ENCODE peak calls at places on chromosomes 16 and 17, in five cellular contexts. One of them, this sample, is unnamed.

GRCh38 chr17:67272312-67273050 is 27.5 kb upstream of the HELZ start:
- DNase-seq in esophagus muscularis mucosa: no peak
- DNase-seq in neural progenitor cell: peak
- DNase-seq in uterus: no peak
- DNase-seq in RWPE2: no peak
- DNase-seq in this sample: no peak

GRCh38 chr16:4501071-4501478 is 24.9 kb downstream of the HMOX2 start:
- DNase-seq in esophagus muscularis mucosa: no peak
- DNase-seq in neural progenitor cell: peak
- DNase-seq in uterus: no peak
- DNase-seq in RWPE2: no peak
- DNase-seq in this sample: no peak

GRCh38 chr17:58969612-58970011 is 137.1 kb downstream of the TRIM37 start:
- DNase-seq in esophagus muscularis mucosa: no peak
- DNase-seq in neural progenitor cell: no peak
- DNase-seq in uterus: no peak
- DNase-seq in RWPE2: no peak
- DNase-seq in this sample: no peak

GRCh38 chr17:59914274-59914854 is 21.4 kb downstream of the RPS6KB1 start:
- DNase-seq in esophagus muscularis mucosa: no peak
- DNase-seq in neural progenitor cell: peak
- DNase-seq in uterus: no peak
- DNase-seq in RWPE2: no peak
- DNase-seq in this sample: no peak

GRCh38 chr17:35790826-35791225 is 4.6 kb downstream of the MMP28 start:
- DNase-seq in esophagus muscularis mucosa: no peak
- DNase-seq in neural progenitor cell: no peak
- DNase-seq in uterus: no peak
- DNase-seq in RWPE2: no peak
- DNase-seq in this sample: no peak

GRCh38 chr16:67444259-67445125 is 13.6 kb downstream of the HSD11B2 start:
- DNase-seq in esophagus muscularis mucosa: no peak
- DNase-seq in neural progenitor cell: no peak
- DNase-seq in uterus: no peak
- DNase-seq in RWPE2: no peak
- DNase-seq in this sample: no peak

GRCh38 chr17:40873801-40874200 is 6.8 kb upstream of the KRT12 start:
- DNase-seq in esophagus muscularis mucosa: no peak
- DNase-seq in neural progenitor cell: no peak
- DNase-seq in uterus: no peak
- DNase-seq in RWPE2: no peak
- DNase-seq in this sample: no peak

GRCh38 chr16:88569614-88569984 is 604 bp upstream of the ZC3H18 start:
- DNase-seq in esophagus muscularis mucosa: no peak
- DNase-seq in neural progenitor cell: peak
- DNase-seq in uterus: no peak
- DNase-seq in RWPE2: no peak
- DNase-seq in this sample: no peak

GRCh38 chr17:45123930-45124796 is 8.2 kb downstream of the PLCD3 start:
- DNase-seq in esophagus muscularis mucosa: no peak
- DNase-seq in neural progenitor cell: no peak
- DNase-seq in uterus: peak
- DNase-seq in RWPE2: peak
- DNase-seq in this sample: no peak

GRCh38 chr16:68496689-68497088 is 42.4 kb upstream of the ZFP90 start:
- DNase-seq in esophagus muscularis mucosa: no peak
- DNase-seq in neural progenitor cell: no peak
- DNase-seq in uterus: no peak
- DNase-seq in RWPE2: no peak
- DNase-seq in this sample: no peak

GRCh38 chr16:3141781-3142311 is 7.0 kb downstream of the ZNF213 start:
- DNase-seq in esophagus muscularis mucosa: no peak
- DNase-seq in neural progenitor cell: no peak
- DNase-seq in uterus: no peak
- DNase-seq in RWPE2: no peak
- DNase-seq in this sample: no peak
- H3K4me3 ChIP-seq in esophagus muscularis mucosa: no peak
- H3K4me3 ChIP-seq in neural progenitor cell: no peak
- H3K4me3 ChIP-seq in uterus: no peak
- H3K4me3 ChIP-seq in RWPE2: no peak
- H3K4me3 ChIP-seq in this sample: no peak

DNA sequence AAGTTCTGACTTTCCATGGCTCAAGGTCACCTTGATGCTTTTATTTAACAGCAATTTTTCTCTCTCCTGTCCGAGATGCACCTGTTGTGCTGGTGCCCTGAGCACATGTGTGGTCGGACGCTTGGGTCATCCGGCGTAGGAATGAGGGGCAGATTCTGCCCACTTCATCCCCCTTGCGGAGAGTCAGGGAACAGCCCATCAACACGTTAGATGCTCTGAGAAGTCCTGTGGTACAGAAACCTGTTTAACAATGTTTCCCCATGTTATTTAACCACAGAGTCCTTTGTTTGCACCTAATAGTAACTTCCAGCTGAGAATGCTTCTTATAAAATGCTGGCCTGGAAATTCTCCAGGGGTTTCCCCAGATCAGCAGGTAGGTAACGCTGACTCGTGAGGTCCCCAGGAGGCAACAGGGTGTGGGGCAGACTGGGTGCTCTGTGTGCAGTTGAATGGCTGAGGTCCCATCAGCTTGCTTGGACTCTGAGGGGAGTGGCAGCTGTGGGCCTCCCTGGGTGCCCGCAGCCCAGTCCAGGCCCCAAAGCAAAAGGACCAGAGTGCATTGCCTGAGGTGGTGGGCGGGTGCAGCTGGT is 17.8 kb downstream of the DOC2B start:
- DNase-seq in esophagus muscularis mucosa: no peak
- DNase-seq in neural progenitor cell: peak
- DNase-seq in uterus: no peak
- DNase-seq in RWPE2: no peak
- DNase-seq in this sample: no peak
- TF ChIP-seq CTCF in esophagus muscularis mucosa: no peak
- TF ChIP-seq CTCF in neural progenitor cell: peak
- TF ChIP-seq CTCF in uterus: no peak
- TF ChIP-seq CTCF in RWPE2: peak
- TF ChIP-seq CTCF in this sample: no peak

GRCh38 chr16:20734056-20734455 is 7.6 kb downstream of the THUMPD1 start:
- DNase-seq in esophagus muscularis mucosa: no peak
- DNase-seq in neural progenitor cell: no peak
- DNase-seq in uterus: no peak
- DNase-seq in RWPE2: no peak
- DNase-seq in this sample: no peak
- H3K4me3 ChIP-seq in esophagus muscularis mucosa: no peak
- H3K4me3 ChIP-seq in neural progenitor cell: no peak
- H3K4me3 ChIP-seq in uterus: no peak
- H3K4me3 ChIP-seq in RWPE2: no peak
- H3K4me3 ChIP-seq in this sample: no peak

GRCh38 chr17:81191116-81191515 is 25.1 kb upstream of the AATK start:
- DNase-seq in esophagus muscularis mucosa: no peak
- DNase-seq in neural progenitor cell: no peak
- DNase-seq in uterus: no peak
- DNase-seq in RWPE2: no peak
- DNase-seq in this sample: no peak

GRCh38 chr17:81189016-81189415 is 23.0 kb upstream of the AATK start:
- DNase-seq in esophagus muscularis mucosa: no peak
- DNase-seq in neural progenitor cell: no peak
- DNase-seq in uterus: no peak
- DNase-seq in RWPE2: no peak
- DNase-seq in this sample: no peak

GRCh38 chr17:81190591-81190990 is 24.6 kb upstream of the AATK start:
- DNase-seq in esophagus muscularis mucosa: no peak
- DNase-seq in neural progenitor cell: no peak
- DNase-seq in uterus: no peak
- DNase-seq in RWPE2: no peak
- DNase-seq in this sample: no peak

GRCh38 chr17:81188491-81188840 is 22.4 kb upstream of the AATK start:
- DNase-seq in esophagus muscularis mucosa: no peak
- DNase-seq in neural progenitor cell: no peak
- DNase-seq in uterus: no peak
- DNase-seq in RWPE2: no peak
- DNase-seq in this sample: no peak

DNA sequence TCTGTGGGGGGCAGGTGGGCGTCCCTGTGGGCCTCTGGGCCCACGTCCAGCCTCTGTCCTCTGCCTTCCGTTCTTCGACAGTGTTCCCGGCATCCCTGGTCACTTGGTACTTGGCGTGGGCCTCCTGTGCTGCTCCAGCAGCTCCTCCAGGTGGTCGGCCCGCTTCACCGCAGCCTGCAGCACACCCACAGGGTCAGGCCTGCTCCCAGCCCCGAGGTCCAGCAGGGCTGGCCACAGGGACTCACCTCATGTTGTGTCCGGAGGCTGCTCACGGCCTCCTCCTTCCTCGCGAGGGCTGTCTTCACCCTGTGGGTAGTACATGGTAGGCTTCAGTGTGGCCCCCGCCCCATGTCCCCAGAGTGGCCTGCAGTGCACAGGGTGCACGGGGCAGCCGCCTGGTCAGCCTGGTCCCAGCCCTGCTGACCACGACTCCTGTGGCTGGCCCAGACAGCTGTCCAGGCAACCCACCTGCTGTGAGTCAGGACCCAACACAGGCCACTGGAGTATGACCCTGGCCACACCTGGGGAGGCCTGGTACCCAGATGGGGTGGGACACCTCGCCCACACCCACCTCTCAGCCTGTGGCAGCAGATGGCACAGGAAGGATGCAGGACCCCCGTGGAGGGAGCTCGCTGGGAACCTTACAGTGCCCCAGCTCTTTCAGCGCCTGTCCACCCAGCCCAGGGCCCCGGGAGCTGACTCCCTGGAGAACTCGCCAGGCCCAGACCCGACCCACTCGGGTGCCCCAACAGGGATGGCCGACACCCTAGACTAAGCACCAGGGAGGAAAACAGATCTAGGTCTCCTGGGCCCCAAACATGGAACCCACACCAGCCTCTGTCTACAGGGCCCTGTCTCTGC is 23.9 kb upstream of the AATK start:
- DNase-seq in esophagus muscularis mucosa: no peak
- DNase-seq in neural progenitor cell: peak
- DNase-seq in uterus: no peak
- DNase-seq in RWPE2: no peak
- DNase-seq in this sample: no peak
- TF ChIP-seq CTCF in esophagus muscularis mucosa: peak
- TF ChIP-seq CTCF in neural progenitor cell: peak
- TF ChIP-seq CTCF in uterus: no peak
- TF ChIP-seq CTCF in RWPE2: peak
- TF ChIP-seq CTCF in this sample: peak

GRCh38 chr17:64230551-64231408 is 32.3 kb downstream of the TEX2 start:
- DNase-seq in esophagus muscularis mucosa: no peak
- DNase-seq in neural progenitor cell: no peak
- DNase-seq in uterus: peak
- DNase-seq in RWPE2: peak
- DNase-seq in this sample: peak

GRCh38 chr17:64231567-64232141 is 31.4 kb downstream of the TEX2 start:
- DNase-seq in esophagus muscularis mucosa: no peak
- DNase-seq in neural progenitor cell: no peak
- DNase-seq in uterus: no peak
- DNase-seq in RWPE2: no peak
- DNase-seq in this sample: no peak

GRCh38 chr17:64226132-64226531 is 36.9 kb downstream of the TEX2 start:
- DNase-seq in esophagus muscularis mucosa: no peak
- DNase-seq in neural progenitor cell: no peak
- DNase-seq in uterus: no peak
- DNase-seq in RWPE2: no peak
- DNase-seq in this sample: no peak

GRCh38 chr17:64232466-64233262 is 30.4 kb downstream of the TEX2 start:
- DNase-seq in esophagus muscularis mucosa: no peak
- DNase-seq in neural progenitor cell: no peak
- DNase-seq in uterus: no peak
- DNase-seq in RWPE2: no peak
- DNase-seq in this sample: no peak

GRCh38 chr17:64229815-64230550 is 33.1 kb downstream of the TEX2 start:
- DNase-seq in esophagus muscularis mucosa: no peak
- DNase-seq in neural progenitor cell: no peak
- DNase-seq in uterus: no peak
- DNase-seq in RWPE2: no peak
- DNase-seq in this sample: no peak
- H3K4me3 ChIP-seq in esophagus muscularis mucosa: no peak
- H3K4me3 ChIP-seq in neural progenitor cell: no peak
- H3K4me3 ChIP-seq in uterus: no peak
- H3K4me3 ChIP-seq in RWPE2: no peak
- H3K4me3 ChIP-seq in this sample: no peak

GRCh38 chr16:62194828-62195227 is 158.6 kb upstream of the CDH8 start:
- DNase-seq in esophagus muscularis mucosa: no peak
- DNase-seq in neural progenitor cell: no peak
- DNase-seq in uterus: no peak
- DNase-seq in RWPE2: no peak
- DNase-seq in this sample: no peak

DNA sequence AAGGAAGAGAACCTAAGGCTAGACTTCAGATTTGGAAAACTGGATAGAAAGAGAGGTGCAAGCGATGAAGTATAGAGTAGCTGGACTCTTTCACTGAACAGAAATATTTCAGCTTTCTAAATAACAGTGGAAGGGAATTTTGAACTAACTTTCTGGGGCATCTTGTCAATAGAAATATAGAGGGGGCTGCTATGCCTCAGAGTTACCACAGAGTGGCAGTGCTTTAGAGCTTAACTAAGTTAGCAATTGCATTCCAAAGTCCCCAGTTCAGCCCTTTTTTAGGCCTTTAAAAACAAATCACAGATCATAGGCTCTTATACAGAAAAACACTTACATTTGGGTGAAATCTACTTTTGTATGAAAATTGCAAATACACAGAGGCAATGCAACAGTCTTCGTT is 154.2 kb upstream of the CDH8 start:
- DNase-seq in esophagus muscularis mucosa: no peak
- DNase-seq in neural progenitor cell: peak
- DNase-seq in uterus: no peak
- DNase-seq in RWPE2: no peak
- DNase-seq in this sample: no peak
- TF ChIP-seq CTCF in esophagus muscularis mucosa: peak
- TF ChIP-seq CTCF in neural progenitor cell: peak
- TF ChIP-seq CTCF in uterus: no peak
- TF ChIP-seq CTCF in RWPE2: peak
- TF ChIP-seq CTCF in this sample: peak

DNA sequence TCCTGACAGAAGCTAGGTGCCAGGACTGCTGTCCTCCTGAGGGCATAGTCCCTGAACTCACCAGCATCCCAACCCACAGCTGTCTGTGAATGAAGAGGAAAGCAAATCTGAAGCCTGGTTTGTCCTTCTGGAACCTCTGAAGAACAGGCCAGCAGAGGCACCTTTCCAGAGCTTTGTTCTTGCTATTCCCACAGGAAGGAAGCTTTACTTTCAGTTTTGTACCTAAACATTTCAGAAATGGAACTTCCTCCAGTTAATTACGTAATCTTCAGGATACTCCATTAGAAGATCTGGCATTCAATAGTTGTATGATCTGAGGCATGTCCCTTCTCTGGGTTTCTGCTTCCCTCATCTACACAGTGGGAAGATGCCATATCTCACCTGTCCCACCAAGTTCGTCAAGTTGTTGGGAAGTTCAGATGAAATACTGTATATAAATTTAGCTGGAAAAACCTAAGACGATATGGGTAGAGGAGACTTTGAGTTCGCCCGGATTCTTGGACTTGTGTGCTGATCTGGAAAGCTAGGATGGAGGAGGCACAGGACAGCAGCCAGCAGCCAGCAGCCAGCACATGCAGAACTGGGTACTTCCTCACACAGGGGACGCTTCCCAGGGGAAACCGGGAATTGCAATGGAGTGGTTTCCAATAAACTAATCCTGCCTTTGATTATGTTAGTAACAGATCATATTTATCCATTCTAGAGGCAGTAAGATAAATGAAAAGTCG is 22.4 kb downstream of the NXPH3 start:
- DNase-seq in esophagus muscularis mucosa: peak
- DNase-seq in neural progenitor cell: no peak
- DNase-seq in uterus: no peak
- DNase-seq in RWPE2: no peak
- DNase-seq in this sample: no peak
- H3K4me3 ChIP-seq in esophagus muscularis mucosa: no peak
- H3K4me3 ChIP-seq in neural progenitor cell: no peak
- H3K4me3 ChIP-seq in uterus: no peak
- H3K4me3 ChIP-seq in RWPE2: no peak
- H3K4me3 ChIP-seq in this sample: no peak

GRCh38 chr16:57828272-57829161 is 26.2 kb upstream of the KIFC3 start:
- DNase-seq in esophagus muscularis mucosa: no peak
- DNase-seq in neural progenitor cell: no peak
- DNase-seq in uterus: no peak
- DNase-seq in RWPE2: no peak
- DNase-seq in this sample: no peak
- TF ChIP-seq CTCF in esophagus muscularis mucosa: no peak
- TF ChIP-seq CTCF in neural progenitor cell: no peak
- TF ChIP-seq CTCF in uterus: no peak
- TF ChIP-seq CTCF in RWPE2: no peak
- TF ChIP-seq CTCF in this sample: no peak